ENCODE peak calls at places on chromosomes 1 and 21, in eight cellular contexts. Q, N, Y, Z, A, W, O and P are unnamed samples.

GRCh38 chr1:86380257-86380861 is 15.8 kb downstream of the ODF2L start:
- DNase-seq in A (no peak), W (no peak), Z (no peak), Y (no peak), N (peak; percentile 56), Q (peak; percentile 57), O (no peak), P (no peak)

GRCh38 chr1:26289158-26290059 is 9.5 kb downstream of the SH3BGRL3 start:
- DNase-seq in Y (peak; percentile 46), A (peak; percentile 85), N (peak; percentile 40), Z (no peak), W (no peak), O (no peak), Q (peak; percentile 33), P (no peak)

GRCh38 chr1:107277022-107277421 is 136.2 kb downstream of the NTNG1 start:
- DNase-seq in Z (no peak), A (no peak), Y (peak; percentile 25), Q (peak; percentile 74), N (no peak), O (peak; percentile 23), W (no peak), P (no peak)

GRCh38 chr1:33661791-33662190 is 189.3 kb downstream of the ZSCAN20 start:
- DNase-seq in Q (no peak), A (no peak), Z (no peak), N (no peak), O (no peak), W (no peak), Y (no peak), P (peak; percentile 22)

GRCh38 chr1:153312569-153313186 is at the start of gene PGLYRP3:
- DNase-seq in W (no peak), Z (no peak), N (no peak), O (no peak), Q (no peak), A (no peak), Y (no peak), P (no peak)

GRCh38 chr1:12678350-12678749 is 34.5 kb downstream of the AADACL4 start:
- DNase-seq in W (no peak), Z (no peak), N (no peak), O (no peak), Y (no peak), Q (no peak), A (no peak), P (no peak)

GRCh38 chr1:153643100-153643499 is 9.2 kb downstream of the CHTOP start:
- DNase-seq in N (no peak), Z (no peak), Y (no peak), A (no peak), W (no peak), Q (no peak), O (no peak), P (no peak)

GRCh38 chr1:1006305-1007159 is 6.6 kb upstream of the HES4 start:
- DNase-seq in Z (no peak), A (peak; percentile 61), W (no peak), O (peak; percentile 16), Y (peak; percentile 57), N (no peak), Q (no peak), P (no peak)

GRCh38 chr1:156589546-156589945 is 2.0 kb upstream of the NAXE start:
- DNase-seq in N (no peak), W (no peak), O (no peak), Z (no peak), A (no peak), Q (no peak), Y (no peak), P (no peak)

GRCh38 chr1:63630238-63630637 is 37.0 kb downstream of the PGM1 start:
- DNase-seq in Q (no peak), N (no peak), Y (no peak), O (no peak), Z (no peak), W (no peak), A (no peak), P (no peak)

GRCh38 chr21:30257773-30258172 is 25.0 kb downstream of the KRTAP24-1 start:
- DNase-seq in N (no peak), A (no peak), Z (no peak), O (no peak), Y (no peak), Q (peak; percentile 75), W (no peak), P (no peak)

GRCh38 chr1:12112711-12113161 is 49.6 kb downstream of the TNFRSF8 start:
- DNase-seq in O (no peak), Q (no peak), Z (no peak), A (no peak), W (no peak), N (no peak), Y (no peak), P (no peak)

GRCh38 chr1:43438576-43439120 is 15.1 kb downstream of the HYI start:
- DNase-seq in O (peak; percentile 10), Z (no peak), Y (peak; percentile 20), W (no peak), Q (no peak), N (no peak), A (no peak), P (no peak)

GRCh38 chr1:175124842-175125241 is 57.2 kb downstream of the TNN start:
- DNase-seq in Z (no peak), O (no peak), W (no peak), Y (no peak), Q (no peak), N (no peak), A (no peak), P (no peak)

GRCh38 chr1:30111431-30111830 is 612.0 kb downstream of the MATN1 start:
- DNase-seq in Y (peak; percentile 27), O (peak; percentile 35), Q (peak; percentile 85), A (peak; percentile 69), N (no peak), W (peak; percentile 27), Z (peak; percentile 36), P (no peak)

GRCh38 chr1:169949139-169949538 is 55.4 kb upstream of the SCYL3 start:
- DNase-seq in Y (no peak), W (no peak), Q (no peak), A (no peak), O (no peak), Z (no peak), N (no peak), P (no peak)

GRCh38 chr1:93584238-93585003 is 97.2 kb downstream of the BCAR3 start:
- DNase-seq in N (no peak), Y (no peak), O (no peak), W (no peak), Z (no peak), A (no peak), Q (no peak), P (no peak)

GRCh38 chr1:111127923-111128643 is 11.8 kb downstream of the DRAM2 start:
- DNase-seq in Y (no peak), W (no peak), A (no peak), N (no peak), Z (no peak), Q (no peak), O (no peak), P (no peak)
- H3K27ac ChIP-seq in Y (no peak overlapping the region), W (no peak overlapping the region), A (no peak overlapping the region), N (no peak overlapping the region), Z (no peak overlapping the region), Q (no peak overlapping the region), O (no peak overlapping the region), P (no peak overlapping the region)

GRCh38 chr1:37673920-37674319 is 18.4 kb upstream of the CDCA8 start:
- DNase-seq in Q (no peak), W (no peak), Y (no peak), N (peak; percentile 83), Z (no peak), O (no peak), A (no peak), P (no peak)

GRCh38 chr1:37671261-37671660 is 21.1 kb upstream of the CDCA8 start:
- DNase-seq in A (no peak), Y (no peak), N (no peak), Z (no peak), W (no peak), O (no peak), Q (no peak), P (no peak)

GRCh38 chr1:37677808-37678207 is 14.5 kb upstream of the CDCA8 start:
- DNase-seq in N (no peak), Z (no peak), A (no peak), W (no peak), Y (no peak), Q (no peak), O (no peak), P (no peak)

GRCh38 chr1:37680933-37681332 is 11.4 kb upstream of the CDCA8 start:
- DNase-seq in Z (no peak), O (no peak), A (no peak), Y (no peak), N (no peak), Q (no peak), W (no peak), P (no peak)

DNA sequence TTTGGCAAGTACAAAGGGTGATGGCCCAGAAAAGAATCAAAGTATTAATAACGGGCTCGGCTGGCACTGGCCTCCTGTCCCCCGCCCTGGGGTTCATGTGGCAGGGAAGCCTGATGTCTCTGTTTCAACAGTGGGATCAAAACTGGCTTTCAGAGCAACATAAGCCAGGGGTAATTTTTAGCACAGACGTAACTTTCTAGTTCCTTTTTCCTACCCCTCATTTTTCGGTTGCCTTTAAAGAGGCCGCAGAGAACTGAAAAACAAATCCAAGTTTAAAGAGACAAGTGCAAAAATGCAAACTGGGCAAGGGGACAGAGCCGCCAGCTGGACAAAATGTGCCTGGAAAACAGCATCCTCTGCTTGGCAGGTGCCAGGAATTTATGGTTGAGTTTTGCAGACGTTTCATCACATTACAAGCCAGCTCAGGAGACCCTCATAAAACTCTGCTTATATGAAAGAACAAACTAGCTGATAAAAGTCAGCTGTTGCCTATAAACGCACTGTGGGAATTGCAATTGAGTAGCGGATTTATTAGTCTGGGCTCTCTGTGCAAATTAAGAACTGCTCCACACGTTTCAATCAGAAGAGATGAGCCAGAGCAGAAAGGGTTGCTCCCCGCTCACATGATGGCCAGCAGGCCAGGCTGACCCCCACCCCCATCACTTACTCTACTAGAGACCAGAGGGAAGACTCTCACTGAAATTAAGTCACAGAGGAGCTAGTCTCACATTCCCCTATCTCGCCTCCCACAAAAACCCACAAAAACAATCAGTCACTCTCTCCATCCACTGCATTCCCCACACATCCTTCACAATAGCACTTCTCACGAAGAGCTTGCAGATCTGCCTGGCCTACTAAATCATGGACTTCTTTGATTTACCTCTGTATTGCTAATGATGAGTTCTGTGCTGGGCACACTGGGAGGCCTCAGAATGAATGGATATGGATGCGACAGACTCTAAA is 15.8 kb upstream of the CDCA8 start:
- DNase-seq in Y (no peak), W (no peak), A (no peak), Q (no peak), Z (no peak), N (no peak), O (peak; percentile 85), P (no peak)
- H3K27ac ChIP-seq in Y (peak overlapping the region; percentile 60), W (no peak overlapping the region), A (peak overlapping the region; percentile 68), Q (no peak overlapping the region), Z (no peak overlapping the region), N (no peak overlapping the region), O (peak overlapping the region; percentile 87), P (peak overlapping the region; percentile 72)

GRCh38 chr21:19999369-20000272 is 998.6 kb upstream of the NCAM2 start:
- DNase-seq in Y (no peak), O (no peak), W (no peak), N (no peak), A (no peak), Z (no peak), Q (no peak), P (no peak)
- H3K27ac ChIP-seq in Y (no peak overlapping the region), O (no peak overlapping the region), W (no peak overlapping the region), N (no peak overlapping the region), A (no peak overlapping the region), Z (no peak overlapping the region), Q (no peak overlapping the region), P (no peak overlapping the region)

DNA sequence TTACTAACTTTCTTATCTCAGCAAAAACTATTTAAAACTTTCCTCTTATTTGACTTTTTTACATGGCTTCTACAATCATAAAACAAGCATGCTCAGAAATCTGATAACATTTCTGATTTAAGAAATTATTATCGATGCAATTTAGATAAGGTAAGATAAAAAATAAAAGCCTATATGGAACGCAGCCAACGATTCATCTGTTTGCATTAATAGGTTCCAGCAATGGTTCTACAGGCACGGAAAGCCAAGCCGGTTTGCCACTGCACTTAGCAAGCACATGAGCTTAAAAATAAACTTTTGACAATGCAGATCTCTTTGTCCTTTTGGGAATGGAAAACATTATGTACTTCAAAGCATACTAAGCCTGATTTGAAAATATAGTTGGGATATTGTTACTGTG is 77.5 kb upstream of the KCNK2 start:
- DNase-seq in A (no peak), Y (peak; percentile 27), Q (no peak), O (no peak), Z (no peak), W (no peak), N (no peak), P (no peak)
- H3K27ac ChIP-seq in A (no peak overlapping the region), Y (no peak overlapping the region), Q (no peak overlapping the region), O (no peak overlapping the region), Z (no peak overlapping the region), W (no peak overlapping the region), N (no peak overlapping the region), P (no peak overlapping the region)